ENCODE peak calls at places on chromosomes 3 and 15, in nine cellular contexts. O is stimulated activated CD8-positive, alpha-beta memory T cell treated with anti-CD3 and anti-CD28 coated beads, Interleukin-7, amount 100 ng/mL, for 1 hour; K is EL; P is myocyte; Q is neural crest cell; I is effector memory CD8-positive, alpha-beta T cell; W is HTR-8/SVneo; B is ecto neural progenitor cell; X is HL-60. H is an unnamed sample.

GRCh38 chr15:96457852-96458251 is 127.4 kb downstream of the NR2F2 start:
- DNase-seq in O (no peak), K (peak), P (no peak), Q (no peak), I (no peak), W (no peak), B (no peak), X (no peak), H (no peak)

GRCh38 chr3:126186749-126187148 is 6.4 kb upstream of the ALDH1L1 start:
- DNase-seq in O (no peak), K (no peak), P (no peak), Q (no peak), I (no peak), W (no peak), B (no peak), X (no peak), H (no peak)

GRCh38 chr15:31326729-31327673 is at the start of gene KLF13:
- DNase-seq in O (peak), K (no peak), P (no peak), Q (no peak), I (peak), W (no peak), B (no peak), X (no peak), H (no peak)

GRCh38 chr3:38641461-38642110 is 7.9 kb downstream of the SCN5A start:
- DNase-seq in O (no peak), K (no peak), P (no peak), Q (no peak), I (no peak), W (no peak), B (no peak), X (no peak), H (no peak)

GRCh38 chr3:45635475-45636256 is 41.1 kb downstream of the LIMD1 start:
- DNase-seq in O (no peak), K (peak), P (peak), Q (no peak), I (no peak), W (peak), B (no peak), X (no peak), H (no peak)

GRCh38 chr3:142077859-142078500 is 71.4 kb downstream of the TFDP2 start:
- DNase-seq in O (no peak), K (no peak), P (no peak), Q (no peak), I (no peak), W (no peak), B (no peak), X (no peak), H (no peak)

GRCh38 chr3:183114779-183115178 is 15.5 kb upstream of the MCCC1 start:
- DNase-seq in O (no peak), K (no peak), P (no peak), Q (no peak), I (no peak), W (no peak), B (no peak), X (no peak), H (no peak)

GRCh38 chr3:159914421-159914820 is 74.2 kb upstream of the IL12A start:
- DNase-seq in O (no peak), K (peak), P (no peak), Q (no peak), I (no peak), W (no peak), B (no peak), X (no peak), H (no peak)

GRCh38 chr3:125651246-125651645 is 55.9 kb upstream of the OSBPL11 start:
- DNase-seq in O (no peak), K (peak), P (peak), Q (no peak), I (no peak), W (peak), B (no peak), X (no peak), H (no peak)

GRCh38 chr3:108472011-108472591 is 38.3 kb downstream of the MYH15 start:
- DNase-seq in O (no peak), K (peak), P (peak), Q (no peak), I (no peak), W (peak), B (no peak), X (no peak), H (no peak)

GRCh38 chr3:34206996-34207395 is 408.6 kb downstream of the PDCD6IP start:
- DNase-seq in O (no peak), K (peak), P (no peak), Q (no peak), I (no peak), W (peak), B (no peak), X (no peak), H (no peak)

GRCh38 chr15:93042211-93042610 is 46.8 kb downstream of the RGMA start:
- DNase-seq in O (no peak), K (no peak), P (no peak), Q (no peak), I (no peak), W (no peak), B (no peak), X (no peak), H (no peak)

GRCh38 chr15:58694641-58695398 is 54.7 kb downstream of the ADAM10 start:
- DNase-seq in O (no peak), K (no peak), P (no peak), Q (no peak), I (no peak), W (no peak), B (no peak), X (no peak), H (no peak)

GRCh38 chr3:69384379-69384778 is 1.5 kb downstream of the FRMD4B start:
- DNase-seq in O (no peak), K (no peak), P (no peak), Q (no peak), I (no peak), W (no peak), B (no peak), X (no peak), H (no peak)

GRCh38 chr3:72683068-72683467 is 165.2 kb downstream of the SHQ1 start:
- DNase-seq in O (no peak), K (no peak), P (no peak), Q (no peak), I (no peak), W (no peak), B (no peak), X (no peak), H (no peak)

GRCh38 chr3:113405180-113405579 is 36.1 kb downstream of the CFAP44 start:
- DNase-seq in O (no peak), K (peak), P (peak), Q (no peak), I (no peak), W (no peak), B (no peak), X (no peak), H (no peak)

GRCh38 chr3:120471643-120472042 is 20.9 kb upstream of the FSTL1 start:
- DNase-seq in O (no peak), K (peak), P (no peak), Q (no peak), I (no peak), W (no peak), B (no peak), X (no peak), H (no peak)

GRCh38 chr3:108396336-108396735 is 100.0 kb downstream of the HHLA2 start:
- DNase-seq in O (no peak), K (no peak), P (no peak), Q (no peak), I (no peak), W (no peak), B (no peak), X (no peak), H (no peak)

GRCh38 chr15:41462396-41462795 is 31.3 kb upstream of the ITPKA start:
- DNase-seq in O (no peak), K (no peak), P (no peak), Q (no peak), I (no peak), W (no peak), B (no peak), X (no peak), H (no peak)

GRCh38 chr3:138384971-138385370 is 36.6 kb downstream of the MRAS start:
- DNase-seq in O (no peak), K (no peak), P (no peak), Q (no peak), I (no peak), W (no peak), B (no peak), X (no peak), H (no peak)

GRCh38 chr15:45630958-45631691 is 3.7 kb upstream of the SQOR start:
- DNase-seq in O (no peak), K (peak), P (peak), Q (no peak), I (no peak), W (peak), B (no peak), X (no peak), H (no peak)

GRCh38 chr15:97502038-97502437 is 458.5 kb upstream of the ARRDC4 start:
- DNase-seq in O (no peak), K (peak), P (no peak), Q (no peak), I (no peak), W (no peak), B (no peak), X (no peak), H (no peak)

GRCh38 chr15:92725171-92725570 is 69.6 kb upstream of the FAM174B start:
- DNase-seq in O (no peak), K (no peak), P (no peak), Q (no peak), I (no peak), W (no peak), B (no peak), X (no peak), H (no peak)

GRCh38 chr3:3341496-3341895 is 162.0 kb upstream of the CRBN start:
- DNase-seq in O (no peak), K (no peak), P (no peak), Q (no peak), I (no peak), W (no peak), B (no peak), X (no peak), H (no peak)

GRCh38 chr3:126468028-126468891 is 7.4 kb downstream of the ZXDC start:
- DNase-seq in O (no peak), K (no peak), P (peak), Q (no peak), I (no peak), W (no peak), B (no peak), X (peak), H (no peak)

GRCh38 chr3:33936171-33936920 is 137.9 kb downstream of the PDCD6IP start:
- DNase-seq in O (no peak), K (no peak), P (no peak), Q (no peak), I (no peak), W (no peak), B (no peak), X (no peak), H (no peak)

H was measured in SJCRH30.